ENCODE peak calls at places on chromosomes 11 and 22, in six cellular contexts. One of them, this sample, is unnamed.

GRCh38 chr22:27750866-27751265 is 50.7 kb downstream of the MN1 start:
- DNase-seq in NCI-H187 treated with DMSO at 0.1 percent for 48 hours: no peak
- DNase-seq in cardiac fibroblast: no peak
- DNase-seq in HTR-8/SVneo: no peak
- DNase-seq in tibial nerve: no peak
- DNase-seq in DMS153: no peak
- DNase-seq in this sample: no peak

GRCh38 chr11:76579047-76579751 is 91.3 kb downstream of the LRRC32 start:
- DNase-seq in NCI-H187 treated with DMSO at 0.1 percent for 48 hours: no peak
- DNase-seq in HTR-8/SVneo: no peak
- DNase-seq in cardiac fibroblast: peak; percentile 87
- DNase-seq in tibial nerve: no peak
- DNase-seq in DMS153: no peak
- DNase-seq in this sample: no peak

GRCh38 chr11:94853836-94854235 is 85.7 kb downstream of the AMOTL1 start:
- DNase-seq in NCI-H187 treated with DMSO at 0.1 percent for 48 hours: no peak
- DNase-seq in cardiac fibroblast: no peak
- DNase-seq in DMS153: no peak
- DNase-seq in tibial nerve: no peak
- DNase-seq in HTR-8/SVneo: no peak
- DNase-seq in this sample: no peak

GRCh38 chr11:112968988-112969714 is 7.9 kb downstream of the NCAM1 start:
- DNase-seq in cardiac fibroblast: peak; percentile 58
- DNase-seq in NCI-H187 treated with DMSO at 0.1 percent for 48 hours: no peak
- DNase-seq in DMS153: no peak
- DNase-seq in HTR-8/SVneo: no peak
- DNase-seq in tibial nerve: no peak
- DNase-seq in this sample: no peak

GRCh38 chr11:12232819-12233601 is 122.6 kb downstream of the MICAL2 start:
- DNase-seq in tibial nerve: no peak
- DNase-seq in NCI-H187 treated with DMSO at 0.1 percent for 48 hours: no peak
- DNase-seq in HTR-8/SVneo: peak; percentile 44
- DNase-seq in DMS153: no peak
- DNase-seq in cardiac fibroblast: peak; percentile 79
- DNase-seq in this sample: no peak

GRCh38 chr11:130749216-130749615 is 167.1 kb downstream of the SNX19 start:
- DNase-seq in HTR-8/SVneo: no peak
- DNase-seq in cardiac fibroblast: no peak
- DNase-seq in NCI-H187 treated with DMSO at 0.1 percent for 48 hours: no peak
- DNase-seq in DMS153: no peak
- DNase-seq in tibial nerve: no peak
- DNase-seq in this sample: no peak

GRCh38 chr22:32539631-32540449 is 65.2 kb downstream of the FBXO7 start:
- DNase-seq in DMS153: peak; percentile 76
- DNase-seq in tibial nerve: no peak
- DNase-seq in NCI-H187 treated with DMSO at 0.1 percent for 48 hours: no peak
- DNase-seq in cardiac fibroblast: no peak
- DNase-seq in HTR-8/SVneo: no peak
- DNase-seq in this sample: no peak

GRCh38 chr11:80417681-80418080 is 976.9 kb upstream of the TENM4 start:
- DNase-seq in HTR-8/SVneo: no peak
- DNase-seq in cardiac fibroblast: no peak
- DNase-seq in NCI-H187 treated with DMSO at 0.1 percent for 48 hours: no peak
- DNase-seq in tibial nerve: no peak
- DNase-seq in DMS153: no peak
- DNase-seq in this sample: no peak

GRCh38 chr11:75855191-75855590 is 40.2 kb downstream of the UVRAG start:
- DNase-seq in NCI-H187 treated with DMSO at 0.1 percent for 48 hours: no peak
- DNase-seq in HTR-8/SVneo: no peak
- DNase-seq in tibial nerve: no peak
- DNase-seq in cardiac fibroblast: no peak
- DNase-seq in DMS153: no peak
- DNase-seq in this sample: no peak

GRCh38 chr11:46271875-46272815 is 5.3 kb upstream of the CREB3L1 start:
- DNase-seq in cardiac fibroblast: peak; percentile 12
- DNase-seq in NCI-H187 treated with DMSO at 0.1 percent for 48 hours: no peak
- DNase-seq in tibial nerve: no peak
- DNase-seq in HTR-8/SVneo: no peak
- DNase-seq in DMS153: no peak
- DNase-seq in this sample: no peak

GRCh38 chr11:31676280-31676982 is 134.7 kb downstream of the PAX6 start:
- DNase-seq in cardiac fibroblast: peak; percentile 29
- DNase-seq in NCI-H187 treated with DMSO at 0.1 percent for 48 hours: no peak
- DNase-seq in tibial nerve: no peak
- DNase-seq in DMS153: no peak
- DNase-seq in HTR-8/SVneo: no peak
- DNase-seq in this sample: no peak

GRCh38 chr22:24492391-24492790 is 2.7 kb upstream of the UPB1 start:
- DNase-seq in tibial nerve: no peak
- DNase-seq in cardiac fibroblast: no peak
- DNase-seq in DMS153: no peak
- DNase-seq in HTR-8/SVneo: no peak
- DNase-seq in NCI-H187 treated with DMSO at 0.1 percent for 48 hours: no peak
- DNase-seq in this sample: no peak

This sample was measured in SK-N-MC.